ENCODE peak calls at places on chromosomes 5 and 9, in ten cellular contexts. U is lower leg skin, A is osteocyte, F is glutamatergic neuron, M is tibial artery, G is AG04450, X is epithelial cell of esophagus, D is AG10803, B is BJ, E is transverse colon. J is an unnamed sample.

GRCh38 chr9:20309209-20309608 is 313.1 kb downstream of the MLLT3 start:
- DNase-seq in A (peak), U (no peak), M (no peak), X (no peak), G (peak), B (no peak), D (no peak), E (no peak), F (no peak), J (no peak)

GRCh38 chr9:115593587-115594091 is 475.7 kb upstream of the TNC start:
- DNase-seq in F (no peak), E (no peak), U (no peak), G (no peak), A (no peak), M (no peak), X (peak), B (no peak), D (peak), J (no peak)

GRCh38 chr9:14156046-14156445 is 157.9 kb downstream of the NFIB start:
- DNase-seq in D (no peak), U (no peak), A (no peak), G (no peak), B (no peak), E (no peak), M (no peak), X (no peak), F (no peak), J (no peak)

GRCh38 chr5:93674866-93675457 is 66.4 kb downstream of the POU5F2 start:
- DNase-seq in X (no peak), A (no peak), U (no peak), M (no peak), F (no peak), G (no peak), B (no peak), D (no peak), E (no peak), J (no peak)

GRCh38 chr5:174516741-174517140 is 207.6 kb upstream of the MSX2 start:
- DNase-seq in B (no peak), M (no peak), X (no peak), D (no peak), E (no peak), G (no peak), A (no peak), U (no peak), F (no peak), J (no peak)

GRCh38 chr5:149123211-149123610 is 18.1 kb upstream of the ABLIM3 start:
- DNase-seq in X (no peak), U (no peak), A (no peak), B (no peak), D (no peak), F (no peak), E (no peak), G (no peak), M (no peak), J (no peak)

GRCh38 chr5:95878417-95879323 is 56.1 kb upstream of the GLRX start:
- DNase-seq in A (no peak), B (no peak), G (no peak), U (no peak), M (no peak), X (peak), D (no peak), E (no peak), F (no peak), J (no peak)

GRCh38 chr5:152246401-152246800 is 158.7 kb downstream of the NMUR2 start:
- DNase-seq in A (no peak), B (no peak), F (no peak), U (no peak), M (no peak), E (no peak), X (peak), D (no peak), G (no peak), J (no peak)

GRCh38 chr5:10499776-10500175 is 58.1 kb downstream of the ROPN1L start:
- DNase-seq in F (no peak), A (no peak), X (no peak), E (no peak), B (no peak), U (no peak), M (no peak), D (no peak), G (no peak), J (no peak)

GRCh38 chr5:14977058-14977640 is 105.6 kb upstream of the ANKH start:
- DNase-seq in X (no peak), E (peak), A (no peak), U (no peak), D (no peak), F (no peak), M (no peak), G (no peak), B (no peak), J (no peak)

GRCh38 chr5:127601111-127601510 is 47.8 kb upstream of the CTXN3 start:
- DNase-seq in X (no peak), G (no peak), B (no peak), D (no peak), U (no peak), F (no peak), E (no peak), M (no peak), A (no peak), J (no peak)

GRCh38 chr5:44795496-44795895 is 13.3 kb upstream of the MRPS30 start:
- DNase-seq in A (no peak), G (no peak), X (no peak), B (no peak), F (no peak), D (no peak), U (no peak), E (no peak), M (no peak), J (no peak)

GRCh38 chr5:32020271-32020670 is 153.8 kb downstream of the GOLPH3 start:
- DNase-seq in G (no peak), X (no peak), F (no peak), U (no peak), B (no peak), A (no peak), D (no peak), M (no peak), E (no peak), J (no peak)

GRCh38 chr5:67425514-67425913 is 228.9 kb upstream of the CD180 start:
- DNase-seq in B (no peak), D (peak), M (no peak), F (no peak), G (no peak), E (no peak), A (no peak), X (peak), U (no peak), J (no peak)

DNA sequence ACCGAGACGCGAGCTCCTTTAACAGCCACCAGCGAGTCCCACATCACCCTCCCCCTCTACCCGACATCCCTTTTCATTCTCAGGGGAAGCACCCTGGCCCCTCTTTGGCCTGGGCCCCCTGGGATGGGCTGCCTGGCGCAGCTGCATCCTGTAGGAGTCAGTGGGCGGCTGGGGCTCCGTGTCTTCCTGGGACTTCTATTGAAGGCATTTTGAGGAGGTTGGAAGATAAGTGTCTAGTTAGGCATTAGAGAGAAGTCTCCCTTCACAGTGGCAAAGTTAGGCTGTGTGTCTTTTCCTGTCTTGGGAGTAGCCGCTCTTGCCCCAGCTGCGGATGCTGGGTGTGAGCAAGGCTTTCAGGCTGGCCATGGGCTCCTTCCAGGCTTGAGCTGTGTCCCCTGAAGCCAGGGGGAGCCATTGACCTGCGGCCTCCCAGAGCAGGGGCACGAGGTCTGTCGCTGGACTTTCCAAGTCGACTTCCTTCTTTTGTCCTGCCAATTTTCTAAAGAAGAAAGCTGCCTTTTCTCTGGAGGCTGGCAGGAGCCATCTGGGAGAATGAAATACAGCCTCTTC is 18.6 kb upstream of the NKD2 start:
- DNase-seq in D (no peak), G (no peak), A (peak), X (no peak), M (peak), F (no peak), B (no peak), U (peak), E (peak), J (no peak)
- TF ChIP-seq CTCF in D (no peak), G (no peak), A (no peak), X (no peak), M (no peak), F (no peak), B (no peak), U (no peak), E (peak), J (no peak)

GRCh38 chr5:169548315-169548714 is 35.3 kb upstream of the SPDL1 start:
- DNase-seq in F (no peak), X (peak), B (no peak), U (no peak), G (no peak), D (peak), M (no peak), A (no peak), E (no peak), J (no peak)
- TF ChIP-seq CTCF in F (no peak), X (peak), B (peak), U (no peak), G (peak), D (peak), M (peak), A (peak), E (peak), J (peak)

GRCh38 chr5:145912019-145912418 is 24.4 kb upstream of the SH3RF2 start:
- DNase-seq in G (no peak), A (no peak), E (no peak), U (no peak), M (no peak), X (no peak), D (no peak), F (no peak), B (no peak), J (no peak)

GRCh38 chr5:145911164-145911563 is 25.2 kb upstream of the SH3RF2 start:
- DNase-seq in X (no peak), D (no peak), B (no peak), G (no peak), F (no peak), E (no peak), M (no peak), A (no peak), U (no peak), J (no peak)

GRCh38 chr5:145906401-145906800 is 30.0 kb upstream of the SH3RF2 start:
- DNase-seq in F (no peak), X (no peak), G (no peak), B (no peak), E (no peak), U (no peak), A (no peak), D (peak), M (no peak), J (no peak)

GRCh38 chr5:145904743-145905142 is 31.6 kb upstream of the SH3RF2 start:
- DNase-seq in G (no peak), U (no peak), F (no peak), B (no peak), X (no peak), M (no peak), D (no peak), E (no peak), A (no peak), J (no peak)

GRCh38 chr5:145908206-145908945 is 28.0 kb upstream of the SH3RF2 start:
- DNase-seq in D (no peak), A (no peak), E (no peak), M (no peak), B (no peak), G (no peak), F (no peak), U (no peak), X (peak), J (no peak)
- TF ChIP-seq CTCF in D (peak), A (peak), E (peak), M (peak), B (no peak), G (peak), F (no peak), U (no peak), X (peak), J (peak)

DNA sequence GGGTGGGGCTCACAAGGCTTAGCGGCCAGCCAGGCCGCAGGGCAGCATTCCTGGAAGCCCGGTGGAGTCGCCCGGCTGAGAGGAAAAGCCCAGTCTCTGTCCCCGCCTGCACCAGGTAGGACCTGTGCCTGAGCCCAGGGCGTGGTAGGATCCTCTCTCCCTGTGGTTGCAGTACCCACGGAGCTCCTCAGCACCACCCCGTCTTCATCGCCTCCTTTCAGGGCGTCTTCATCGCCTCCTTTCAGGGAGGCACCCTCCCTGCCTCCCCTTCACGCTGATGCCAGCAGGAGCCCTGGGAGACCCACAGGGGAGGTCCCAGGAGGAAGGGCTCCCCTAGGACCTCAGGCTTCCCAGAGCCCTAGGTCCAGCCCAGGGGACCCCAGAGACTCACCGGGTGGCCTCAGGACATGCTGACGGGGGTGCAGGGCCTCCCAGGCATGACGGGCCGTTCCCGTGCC is 53.3 kb upstream of the NOTCH1 start:
- DNase-seq in M (no peak), F (no peak), A (no peak), B (no peak), E (no peak), D (no peak), G (no peak), U (no peak), X (peak), J (no peak)
- TF ChIP-seq CTCF in M (no peak), F (no peak), A (no peak), B (no peak), E (no peak), D (no peak), G (no peak), U (no peak), X (peak), J (no peak)

GRCh38 chr9:6910032-6910431 is 152.3 kb downstream of the KDM4C start:
- DNase-seq in D (peak), X (no peak), A (no peak), B (no peak), E (no peak), U (no peak), F (no peak), M (no peak), G (no peak), J (no peak)
- TF ChIP-seq CTCF in D (peak), X (peak), A (peak), B (peak), E (peak), U (no peak), F (peak), M (no peak), G (peak), J (peak)

GRCh38 chr5:79535477-79536192 is 21.7 kb upstream of the HOMER1 start:
- DNase-seq in X (peak), F (no peak), D (no peak), B (no peak), M (no peak), A (no peak), U (no peak), G (no peak), E (no peak), J (no peak)

GRCh38 chr5:79540939-79541338 is 27.0 kb upstream of the HOMER1 start:
- DNase-seq in X (no peak), G (no peak), U (no peak), A (no peak), D (no peak), M (no peak), F (no peak), E (no peak), B (no peak), J (no peak)

GRCh38 chr5:79536193-79536906 is 22.4 kb upstream of the HOMER1 start:
- DNase-seq in G (no peak), B (no peak), X (no peak), A (no peak), F (no peak), D (no peak), U (no peak), M (no peak), E (no peak), J (no peak)
- TF ChIP-seq CTCF in G (no peak), B (no peak), X (no peak), A (no peak), F (no peak), D (no peak), U (no peak), M (no peak), E (no peak), J (no peak)

GRCh38 chr9:93968451-93969327 is 13.5 kb upstream of the BARX1 start:
- DNase-seq in E (no peak), M (no peak), G (peak), X (no peak), F (no peak), B (no peak), U (no peak), D (no peak), A (no peak), J (no peak)
- TF ChIP-seq CTCF in E (no peak), M (no peak), G (no peak), X (no peak), F (no peak), B (no peak), U (no peak), D (no peak), A (no peak), J (no peak)

DNA sequence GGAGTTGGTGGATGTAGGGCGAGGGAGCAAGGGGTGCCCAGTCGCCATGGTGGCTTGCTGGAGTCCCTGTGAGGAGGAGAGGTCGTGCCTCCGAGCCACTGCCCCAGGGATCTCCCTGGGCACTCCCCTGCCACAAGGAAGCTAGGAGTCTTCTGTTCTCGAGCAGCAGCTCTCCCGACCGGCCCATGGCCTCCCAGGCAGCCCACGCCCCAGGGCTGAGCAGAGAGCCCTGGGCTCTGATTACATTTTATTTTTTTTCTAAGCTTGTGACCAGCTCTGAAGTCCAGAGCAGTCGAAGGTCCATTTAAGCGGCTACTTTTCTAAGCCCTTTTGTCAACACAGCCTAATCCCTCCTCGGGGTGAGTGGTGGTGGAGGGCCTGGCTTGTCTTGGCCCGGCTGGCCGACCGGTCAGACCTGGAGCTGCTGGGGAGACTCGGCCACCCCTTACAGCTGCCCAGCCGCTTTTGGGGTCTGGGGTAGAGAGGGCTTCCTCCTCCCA is 2.1 kb downstream of the RXRA start:
- DNase-seq in A (no peak), E (peak), F (peak), X (peak), B (no peak), U (no peak), G (no peak), M (no peak), D (no peak), J (no peak)
- TF ChIP-seq CTCF in A (no peak), E (no peak), F (no peak), X (no peak), B (no peak), U (no peak), G (no peak), M (no peak), D (no peak), J (no peak)

GRCh38 chr9:76490249-76490990 is 31.4 kb downstream of the GCNT1 start:
- DNase-seq in M (no peak), A (no peak), U (no peak), B (no peak), G (no peak), D (no peak), X (peak), E (no peak), F (no peak), J (no peak)
- TF ChIP-seq CTCF in M (no peak), A (no peak), U (no peak), B (no peak), G (no peak), D (no peak), X (no peak), E (no peak), F (no peak), J (no peak)

DNA sequence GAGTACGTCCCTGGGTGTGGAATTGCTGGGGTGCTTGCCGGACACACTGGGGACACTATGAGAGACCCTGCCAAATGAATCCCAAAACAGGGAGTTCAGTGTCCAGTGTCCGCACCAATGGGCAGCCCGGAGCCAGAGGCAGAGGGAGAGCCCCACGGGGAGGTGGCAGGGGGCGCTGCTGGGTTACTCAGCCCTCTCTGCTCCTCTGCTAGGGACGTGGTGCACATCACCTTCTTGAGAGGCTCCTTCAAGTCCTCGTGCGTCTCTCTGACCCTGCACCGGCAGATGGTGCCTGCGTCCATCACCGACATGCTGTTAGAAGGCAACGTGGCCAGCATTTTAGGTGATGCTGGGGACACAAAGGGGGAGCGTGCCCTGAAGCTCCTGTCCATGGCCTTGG is 20.8 kb downstream of the STKLD1 start:
- DNase-seq in A (no peak), E (no peak), D (no peak), F (peak), B (no peak), U (no peak), X (peak), M (no peak), G (no peak), J (no peak)
- TF ChIP-seq CTCF in A (peak), E (no peak), D (peak), F (no peak), B (peak), U (no peak), X (peak), M (no peak), G (peak), J (peak)

J was measured in type B pancreatic cell.